ENCODE peak calls at places on chromosomes 11 and 22, in eight cellular contexts. S, I, R, O, F, L, C and B are unnamed samples.

GRCh38 chr22:20180245-20180630 is 29.4 kb upstream of the CCDC188 start:
- DNase-seq in S (peak; percentile 49), I (no peak), R (no peak), O (no peak), F (no peak), L (no peak), C (no peak), B (no peak)

GRCh38 chr11:3119141-3119821 is 45.8 kb downstream of the OSBPL5 start:
- DNase-seq in S (no peak), I (no peak), R (peak; percentile 58), O (peak; percentile 33), F (no peak), L (peak; percentile 73), C (no peak), B (no peak)

GRCh38 chr11:118016094-118016493 is 29.9 kb downstream of the IL10RA start:
- DNase-seq in S (no peak), I (no peak), R (no peak), O (no peak), F (no peak), L (no peak), C (no peak), B (no peak)

GRCh38 chr11:35763772-35764171 is 101.2 kb downstream of the TRIM44 start:
- DNase-seq in S (no peak), I (no peak), R (no peak), O (no peak), F (no peak), L (no peak), C (no peak), B (no peak)

GRCh38 chr22:48579035-48579914 is 1248.4 kb downstream of the BRD1 start:
- DNase-seq in S (peak; percentile 72), I (peak; percentile 61), R (no peak), O (no peak), F (no peak), L (no peak), C (no peak), B (no peak)

GRCh38 chr11:70397336-70397982 is 870 bp upstream of the CTTN start:
- DNase-seq in S (peak; percentile 46), I (peak; percentile 38), R (no peak), O (no peak), F (no peak), L (no peak), C (peak; percentile 14), B (no peak)

GRCh38 chr11:108713076-108713790 is 48.4 kb downstream of the DDX10 start:
- DNase-seq in S (no peak), I (no peak), R (no peak), O (no peak), F (no peak), L (no peak), C (peak; percentile 75), B (no peak)

GRCh38 chr11:131977231-131977630 is 606.8 kb downstream of the NTM start:
- DNase-seq in S (peak; percentile 40), I (no peak), R (no peak), O (no peak), F (peak; percentile 38), L (no peak), C (no peak), B (no peak)

GRCh38 chr11:2777871-2778629 is 78.3 kb upstream of the KCNQ1OT1 start:
- DNase-seq in S (no peak), I (no peak), R (peak; percentile 70), O (peak; percentile 51), F (peak; percentile 26), L (peak; percentile 80), C (no peak), B (peak; percentile 75)

GRCh38 chr22:39943366-39943765 is 16.8 kb upstream of the TMA7B start:
- DNase-seq in S (peak; percentile 61), I (no peak), R (no peak), O (no peak), F (no peak), L (no peak), C (no peak), B (no peak)

GRCh38 chr11:38448284-38448683 is 1850.2 kb upstream of the RAG2 start:
- DNase-seq in S (no peak), I (no peak), R (no peak), O (no peak), F (no peak), L (no peak), C (no peak), B (no peak)

GRCh38 chr11:8631395-8632110 is 37.5 kb upstream of the STK33 start:
- DNase-seq in S (no peak), I (peak; percentile 57), R (no peak), O (no peak), F (no peak), L (no peak), C (peak; percentile 87), B (no peak)

GRCh38 chr11:11845066-11845465 is 3.3 kb downstream of the USP47 start:
- DNase-seq in S (no peak), I (peak; percentile 54), R (no peak), O (no peak), F (no peak), L (no peak), C (no peak), B (no peak)

GRCh38 chr22:22912135-22912408 is 24.5 kb downstream of the IGLL5 start:
- DNase-seq in S (no peak), I (no peak), R (no peak), O (no peak), F (no peak), L (no peak), C (no peak), B (no peak)

GRCh38 chr11:12473366-12473765 is 96.0 kb downstream of the PARVA start:
- DNase-seq in S (no peak), I (no peak), R (no peak), O (no peak), F (no peak), L (no peak), C (no peak), B (no peak)

GRCh38 chr11:93537022-93537421 is 6.2 kb downstream of the SMCO4 start:
- DNase-seq in S (no peak), I (no peak), R (no peak), O (no peak), F (peak; percentile 52), L (no peak), C (no peak), B (no peak)

GRCh38 chr11:103904324-103904667 is 132.1 kb upstream of the DDI1 start:
- DNase-seq in S (no peak), I (no peak), R (no peak), O (no peak), F (no peak), L (no peak), C (no peak), B (no peak)

GRCh38 chr11:1152316-1153104 is 5.2 kb upstream of the MUC5AC start:
- DNase-seq in S (no peak), I (peak; percentile 57), R (peak; percentile 71), O (peak; percentile 44), F (peak; percentile 23), L (no peak), C (peak; percentile 65), B (peak; percentile 63)

GRCh38 chr22:49481651-49482399 is 345.8 kb downstream of the BRD1 start:
- DNase-seq in S (peak; percentile 30), I (peak; percentile 49), R (no peak), O (no peak), F (no peak), L (peak; percentile 73), C (no peak), B (peak; percentile 59)

GRCh38 chr22:43197271-43197941 is 10.5 kb upstream of the TTLL12 start:
- DNase-seq in S (no peak), I (no peak), R (no peak), O (no peak), F (no peak), L (no peak), C (no peak), B (no peak)

DNA sequence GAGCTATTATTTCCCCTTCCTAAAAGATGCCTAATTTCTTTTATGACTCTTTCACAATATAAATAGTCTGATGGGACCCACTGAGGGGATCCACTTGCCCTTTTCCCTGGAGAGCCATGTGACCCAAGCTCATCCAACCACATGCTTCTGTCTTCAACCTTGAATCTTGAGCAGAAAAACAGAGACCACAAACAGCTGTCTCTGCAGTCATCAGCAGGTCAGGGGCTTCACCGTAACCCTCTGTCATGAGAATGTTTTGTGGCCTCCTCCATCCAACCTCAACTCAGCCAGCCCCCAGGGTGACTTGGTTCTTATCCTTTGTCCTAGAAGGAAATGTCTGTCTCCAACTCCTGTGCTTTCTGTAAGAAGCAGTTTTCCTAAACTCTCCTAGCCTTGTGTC is 129.6 kb upstream of the POU2AF2 start:
- DNase-seq in S (no peak), I (no peak), R (no peak), O (no peak), F (no peak), L (no peak), C (no peak), B (no peak)
- TF ChIP-seq CTCF in S (no peak), I (no peak), R (no peak), O (no peak), F (no peak), L (no peak), C (no peak), B (no peak)

GRCh38 chr11:49202287-49202976 is 6.0 kb downstream of the FOLH1 start:
- DNase-seq in S (no peak), I (no peak), R (no peak), O (no peak), F (no peak), L (no peak), C (no peak), B (no peak)

GRCh38 chr11:49208006-49208721 is at the start of gene FOLH1:
- DNase-seq in S (no peak), I (no peak), R (peak; percentile 75), O (peak; percentile 52), F (peak; percentile 58), L (no peak), C (no peak), B (peak; percentile 75)
- H3K4me3 ChIP-seq in S (no peak within 1 kb of the TSS), I (no peak within 1 kb of the TSS), R (peak within 1 kb of the TSS; percentile 34), O (peak within 1 kb of the TSS; percentile 43), F (peak within 1 kb of the TSS; percentile 71), L (peak within 1 kb of the TSS; percentile 54), C (peak within 1 kb of the TSS; percentile 22), B (peak within 1 kb of the TSS; percentile 72)

GRCh38 chr11:85742873-85743275 is 56.9 kb upstream of the CCDC89 start:
- DNase-seq in S (no peak), I (peak; percentile 26), R (no peak), O (no peak), F (no peak), L (no peak), C (no peak), B (no peak)
- H3K27ac ChIP-seq in S (no peak overlapping the region), I (peak overlapping the region; percentile 85), R (no peak overlapping the region), O (no peak overlapping the region), F (no peak overlapping the region), L (no peak overlapping the region), C (no peak overlapping the region), B (no peak overlapping the region)

DNA sequence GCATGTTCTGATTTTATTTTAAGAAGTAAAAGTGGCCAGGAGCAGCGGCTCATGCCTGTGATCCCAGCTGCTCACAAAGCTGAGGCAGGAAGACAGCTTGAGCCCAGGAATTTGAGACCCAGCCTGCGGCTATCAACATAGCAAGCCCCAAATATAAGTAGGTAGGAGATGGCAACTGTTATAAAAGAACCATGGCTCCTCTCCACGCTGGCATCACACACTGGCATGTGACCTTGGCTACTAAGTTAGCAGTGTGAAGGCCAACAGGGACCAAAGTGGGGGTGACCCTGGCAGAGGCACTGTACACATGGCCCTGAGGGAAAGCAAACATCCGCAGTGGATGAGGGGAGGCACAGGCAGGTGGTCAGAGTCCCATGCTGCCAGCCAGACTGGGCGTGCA is 33.0 kb downstream of the TPST2 start:
- DNase-seq in S (no peak), I (no peak), R (no peak), O (no peak), F (no peak), L (no peak), C (no peak), B (no peak)
- TF ChIP-seq CTCF in S (no peak), I (no peak), R (no peak), O (no peak), F (no peak), L (no peak), C (no peak), B (no peak)

GRCh38 chr11:125166347-125166841 is 1.8 kb downstream of the PKNOX2 start:
- DNase-seq in S (peak; percentile 45), I (no peak), R (no peak), O (peak; percentile 49), F (no peak), L (no peak), C (no peak), B (no peak)
- H3K4me3 ChIP-seq in S (peak overlapping the region; percentile 88), I (peak overlapping the region; percentile 78), R (peak overlapping the region; percentile 50), O (peak overlapping the region; percentile 55), F (peak overlapping the region; percentile 54), L (peak overlapping the region; percentile 67), C (peak overlapping the region; percentile 88), B (peak overlapping the region; percentile 77)